ENCODE peak calls at places on chromosomes 7 and 10, in six cellular contexts. T is stomach; B is cardiac fibroblast; R is mammary epithelial cell; E is Panc1; M is CD8-positive, alpha-beta T cell. G is an unnamed sample.

GRCh38 chr7:90701771-90702170 is 105.7 kb downstream of the CDK14 start:
- DNase-seq in T (no peak), B (no peak), R (no peak), E (no peak), M (no peak), G (no peak)

GRCh38 chr7:36521911-36522310 is 132.2 kb downstream of the ANLN start:
- DNase-seq in T (no peak), B (no peak), R (no peak), E (no peak), M (no peak), G (no peak)

GRCh38 chr10:121436630-121437311 is 161.5 kb downstream of the FGFR2 start:
- DNase-seq in T (no peak), B (no peak), R (no peak), E (no peak), M (no peak), G (no peak)

GRCh38 chr7:17408904-17409290 is 110.4 kb downstream of the AHR start:
- DNase-seq in T (no peak), B (no peak), R (peak; percentile 19), E (no peak), M (no peak), G (no peak)

GRCh38 chr10:90148121-90148855 is 446.9 kb downstream of the KIF20B start:
- DNase-seq in T (no peak), B (peak; percentile 77), R (peak; percentile 78), E (no peak), M (no peak), G (no peak)

GRCh38 chr7:137996386-137996851 is 5.5 kb downstream of the CREB3L2 start:
- DNase-seq in T (peak; percentile 34), B (peak; percentile 88), R (no peak), E (no peak), M (no peak), G (no peak)

GRCh38 chr7:53794816-53795215 is 747.4 kb upstream of the VSTM2A start:
- DNase-seq in T (no peak), B (no peak), R (no peak), E (no peak), M (no peak), G (no peak)

GRCh38 chr7:90401989-90402388 is 1.3 kb upstream of the CLDN12 start:
- DNase-seq in T (no peak), B (peak; percentile 34), R (no peak), E (no peak), M (no peak), G (no peak)

GRCh38 chr10:48526371-48526821 is 78.5 kb downstream of the ARHGAP22 start:
- DNase-seq in T (peak; percentile 8), B (peak; percentile 70), R (peak; percentile 41), E (no peak), M (no peak), G (peak; percentile 78)

GRCh38 chr7:79868010-79868409 is 266.6 kb upstream of the GNAI1 start:
- DNase-seq in T (no peak), B (peak; percentile 36), R (no peak), E (no peak), M (no peak), G (no peak)

GRCh38 chr7:28729276-28729675 is 228.9 kb downstream of the TRIL start:
- DNase-seq in T (no peak), B (no peak), R (peak; percentile 42), E (no peak), M (no peak), G (no peak)

GRCh38 chr10:85105614-85106013 is 777.2 kb downstream of the CCSER2 start:
- DNase-seq in T (no peak), B (no peak), R (no peak), E (no peak), M (no peak), G (no peak)

GRCh38 chr10:30103595-30104310 is 44.4 kb upstream of the JCAD start:
- DNase-seq in T (no peak), B (peak; percentile 25), R (no peak), E (no peak), M (no peak), G (no peak)

GRCh38 chr7:51591223-51591622 is 274.6 kb upstream of the COBL start:
- DNase-seq in T (no peak), B (no peak), R (no peak), E (no peak), M (no peak), G (no peak)

GRCh38 chr10:48533951-48534720 is 70.7 kb downstream of the ARHGAP22 start:
- DNase-seq in T (peak; percentile 17), B (peak; percentile 69), R (no peak), E (no peak), M (no peak), G (peak; percentile 11)

GRCh38 chr7:17774701-17775288 is 165.5 kb downstream of the SNX13 start:
- DNase-seq in T (no peak), B (peak; percentile 24), R (no peak), E (no peak), M (no peak), G (no peak)

GRCh38 chr10:131972474-131973071 is 9.2 kb downstream of the BNIP3 start:
- DNase-seq in T (no peak), B (peak; percentile 61), R (no peak), E (no peak), M (peak; percentile 61), G (no peak)

GRCh38 chr10:6721964-6722615 is 142.0 kb upstream of the PRKCQ start:
- DNase-seq in T (no peak), B (peak; percentile 94), R (peak; percentile 88), E (peak; percentile 2), M (no peak), G (peak; percentile 90)

GRCh38 chr7:156090988-156091387 is 278.7 kb upstream of the SHH start:
- DNase-seq in T (no peak), B (no peak), R (no peak), E (no peak), M (no peak), G (no peak)

GRCh38 chr10:122253605-122254004 is 17.5 kb upstream of the BTBD16 start:
- DNase-seq in T (no peak), B (no peak), R (no peak), E (no peak), M (no peak), G (no peak)

GRCh38 chr10:29023678-29024077 is 265.2 kb upstream of the LYZL1 start:
- DNase-seq in T (no peak), B (no peak), R (peak; percentile 2), E (no peak), M (no peak), G (no peak)

GRCh38 chr10:3471497-3471896 is 298.9 kb upstream of the PITRM1 start:
- DNase-seq in T (no peak), B (no peak), R (no peak), E (no peak), M (no peak), G (no peak)

GRCh38 chr10:3474266-3474665 is 301.7 kb upstream of the PITRM1 start:
- DNase-seq in T (no peak), B (no peak), R (no peak), E (no peak), M (no peak), G (no peak)

GRCh38 chr10:3471927-3472704 is 299.5 kb upstream of the PITRM1 start:
- DNase-seq in T (no peak), B (no peak), R (peak; percentile 65), E (no peak), M (no peak), G (no peak)

GRCh38 chr10:3472705-3473078 is 300.1 kb upstream of the PITRM1 start:
- DNase-seq in T (no peak), B (peak; percentile 73), R (peak; percentile 54), E (no peak), M (no peak), G (no peak)

GRCh38 chr10:3473271-3473670 is 300.7 kb upstream of the PITRM1 start:
- DNase-seq in T (no peak), B (no peak), R (no peak), E (no peak), M (no peak), G (no peak)
- H3K4me3 ChIP-seq in T (no peak overlapping the region), B (no peak overlapping the region), R (no peak overlapping the region), E (no peak overlapping the region), M (no peak overlapping the region), G (no peak overlapping the region)

GRCh38 chr7:135662373-135663114 is at the start of gene STMP1:
- DNase-seq in T (peak; percentile 97), B (peak; percentile 98), R (peak; percentile 89), E (peak; percentile 72), M (peak; percentile 99), G (peak; percentile 87)
- TF ChIP-seq CTCF in T (peak; percentile 87), B (peak; percentile 71), R (no peak), E (peak; percentile 83), M (peak; percentile 64), G (peak; percentile 68)

DNA sequence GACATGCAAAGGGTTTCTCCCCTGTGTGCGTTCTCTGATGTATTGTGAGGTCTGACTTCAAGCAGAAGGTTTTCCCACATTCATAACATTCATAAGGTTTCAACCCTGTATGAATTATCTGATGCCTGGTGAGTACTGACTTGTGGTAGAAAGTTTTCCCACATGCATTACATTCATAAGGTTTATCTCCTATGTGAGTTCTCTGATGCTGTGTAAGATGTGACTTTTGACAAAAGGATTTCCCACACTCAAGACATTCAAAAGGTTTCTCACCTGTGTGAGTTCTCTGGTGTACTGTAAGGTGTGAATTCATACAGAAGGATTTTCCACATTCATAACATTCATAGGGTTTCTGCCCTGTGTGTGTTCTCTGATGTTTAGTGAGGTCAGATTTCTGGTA is 45.1 kb downstream of the ZNF33B start:
- DNase-seq in T (no peak), B (no peak), R (no peak), E (no peak), M (no peak), G (no peak)
- H3K4me3 ChIP-seq in T (no peak overlapping the region), B (no peak overlapping the region), R (no peak overlapping the region), E (no peak overlapping the region), M (no peak overlapping the region), G (no peak overlapping the region)

DNA sequence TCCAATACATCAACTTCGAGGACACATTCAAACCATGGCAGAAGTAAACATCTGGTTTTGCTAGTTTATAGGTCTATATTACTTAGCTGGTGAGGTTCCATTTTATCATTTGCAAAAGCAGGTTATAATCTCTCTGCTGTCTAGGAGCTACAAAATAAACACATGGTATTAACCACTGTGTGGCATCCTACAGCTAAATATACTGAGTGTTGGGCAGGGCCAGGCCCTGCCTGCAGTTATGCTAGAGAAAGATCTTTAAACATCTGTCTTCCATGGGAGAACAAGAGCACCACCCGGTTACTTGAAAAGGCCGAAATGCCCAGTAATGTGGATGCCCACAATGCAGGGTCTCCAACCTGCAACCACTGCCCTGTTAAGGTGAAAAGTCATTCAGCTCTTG is 20.6 kb upstream of the FKBP9 start:
- DNase-seq in T (no peak), B (no peak), R (no peak), E (no peak), M (no peak), G (no peak)
- TF ChIP-seq CTCF in T (no peak), B (no peak), R (no peak), E (no peak), M (no peak), G (no peak)

DNA sequence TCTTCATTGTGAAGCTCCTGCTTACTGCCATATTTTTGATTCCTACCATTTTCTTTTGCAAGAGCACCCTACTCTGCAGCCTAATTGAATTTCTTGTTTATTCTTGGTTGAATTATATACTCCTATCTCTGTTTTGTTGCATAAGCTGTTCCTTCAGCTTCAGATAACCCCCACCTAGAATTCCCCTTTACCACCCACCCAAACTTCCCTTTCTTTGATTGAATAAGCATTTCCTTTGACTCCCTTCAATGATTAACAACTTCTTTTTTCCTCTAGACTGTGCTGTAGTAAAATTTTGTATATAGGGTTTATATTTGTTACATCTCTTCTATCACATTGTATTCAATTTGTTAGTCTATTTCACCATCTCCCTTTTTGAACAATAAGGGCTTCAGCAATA is 168.1 kb downstream of the GPR37 start:
- DNase-seq in T (no peak), B (no peak), R (no peak), E (no peak), M (no peak), G (no peak)
- H3K4me3 ChIP-seq in T (no peak overlapping the region), B (no peak overlapping the region), R (no peak overlapping the region), E (no peak overlapping the region), M (no peak overlapping the region), G (no peak overlapping the region)